ENCODE peak calls at places on chromosomes 1 and 21, in five cellular contexts. Z is GM23248, D is fibroblast of lung, K is endothelial cell of umbilical vein, M is hepatocyte. Y is an unnamed sample.

GRCh38 chr1:152108899-152109222 is 6.4 kb downstream of the TCHH start:
- DNase-seq in M (no peak), Z (peak), D (no peak), K (no peak), Y (no peak)

GRCh38 chr1:198725090-198725489 is 86.2 kb downstream of the PTPRC start:
- DNase-seq in M (no peak), D (no peak), Z (peak), K (no peak), Y (no peak)

GRCh38 chr1:163561570-163562295 is 240.0 kb downstream of the NUF2 start:
- DNase-seq in M (peak), D (peak), Z (peak), K (peak), Y (peak)

GRCh38 chr1:12851779-12852178 is 3.3 kb upstream of the HNRNPCL1 start:
- DNase-seq in K (no peak), D (no peak), M (no peak), Z (peak), Y (no peak)

GRCh38 chr21:43906585-43907370 is 41.8 kb downstream of the AGPAT3 start:
- DNase-seq in Z (no peak), D (no peak), M (no peak), K (no peak), Y (no peak)

GRCh38 chr1:230895452-230895851 is 27.1 kb upstream of the C1orf198 start:
- DNase-seq in K (no peak), D (no peak), M (no peak), Z (no peak), Y (no peak)

GRCh38 chr1:231171623-231172197 is 9.9 kb downstream of the TRIM67 start:
- DNase-seq in D (no peak), M (no peak), Z (no peak), K (no peak), Y (no peak)

GRCh38 chr1:166233750-166234366 is 67.1 kb upstream of the FAM78B start:
- DNase-seq in M (no peak), K (no peak), D (no peak), Z (no peak), Y (no peak)

GRCh38 chr1:155531624-155532023 is 31.0 kb downstream of the ASH1L start:
- DNase-seq in M (peak), K (no peak), Z (no peak), D (no peak), Y (no peak)

GRCh38 chr1:171226757-171227370 is 21.4 kb upstream of the FMO1 start:
- DNase-seq in Z (peak), K (peak), D (peak), M (peak), Y (peak)

GRCh38 chr1:174743654-174744561 is 255.8 kb upstream of the CACYBP start:
- DNase-seq in K (peak), Z (peak), M (peak), D (peak), Y (peak)

GRCh38 chr1:198157847-198158765 is 1.3 kb downstream of the NEK7 start:
- DNase-seq in Z (peak), M (peak), D (peak), K (peak), Y (peak)

GRCh38 chr1:169572184-169572583 is 14.1 kb downstream of the F5 start:
- DNase-seq in M (peak), D (peak), Z (peak), K (peak), Y (no peak)

GRCh38 chr21:46320331-46320801 is 3.3 kb downstream of the C21orf58 start:
- DNase-seq in D (no peak), K (peak), M (no peak), Z (no peak), Y (no peak)

GRCh38 chr21:46324390-46325072 is 575 bp downstream of the PCNT start:
- DNase-seq in M (peak), K (peak), D (peak), Z (peak), Y (peak)

GRCh38 chr21:46323227-46323709 is 402 bp downstream of the C21orf58 start:
- DNase-seq in K (no peak), D (peak), Z (peak), M (peak), Y (peak)

GRCh38 chr21:46323710-46324389 is at the start of the genes C21orf58 and PCNT:
- DNase-seq in D (peak), K (peak), Z (peak), M (peak), Y (peak)

DNA sequence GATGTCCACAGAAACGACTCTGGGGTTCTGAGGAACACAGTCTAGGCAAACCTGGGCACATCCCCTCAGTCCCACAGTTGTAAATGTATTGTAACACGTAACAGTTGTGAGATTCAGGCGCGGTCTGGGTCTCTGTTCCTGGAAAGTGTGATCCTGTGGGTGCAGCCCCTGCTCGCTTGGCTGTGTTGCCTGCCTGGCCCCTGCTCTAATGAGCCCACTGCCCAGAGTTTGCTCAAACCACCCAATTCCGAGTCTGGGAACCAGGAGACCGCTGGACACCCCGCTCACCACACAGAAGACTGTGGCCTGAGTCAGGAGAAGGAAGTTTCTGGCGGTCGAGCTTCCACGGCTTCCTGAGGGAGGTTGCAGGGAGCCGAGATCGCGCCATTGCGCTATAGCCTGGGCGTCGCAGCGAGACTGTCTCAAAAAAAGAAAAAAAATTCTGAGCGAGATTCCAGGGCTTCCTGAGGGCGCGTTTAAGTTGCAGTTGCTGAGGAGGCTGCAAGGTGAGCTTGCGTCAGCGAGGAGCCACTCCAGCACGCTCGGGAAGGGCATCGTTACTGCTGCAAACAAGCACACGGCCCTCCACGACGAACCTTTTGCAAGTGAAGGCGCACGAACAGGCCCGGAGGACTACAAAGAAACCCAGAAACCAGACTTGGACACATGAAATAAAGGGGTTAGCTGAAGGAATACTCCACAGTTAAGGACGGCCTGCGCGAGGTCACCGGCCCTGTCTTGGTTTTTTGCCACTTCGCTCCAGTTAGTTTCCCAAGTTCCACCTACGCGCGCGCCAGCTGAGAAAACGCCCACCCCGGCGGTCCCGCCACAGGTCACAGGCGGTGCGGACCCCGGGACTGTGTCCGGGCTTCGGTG is 1.1 kb downstream of the C21orf58 start:
- DNase-seq in M (peak), D (peak), K (peak), Z (peak), Y (peak)
- H2AFZ ChIP-seq in M (peak), D (peak), K (peak), Z (peak), Y (peak)

GRCh38 chr1:181134543-181135461 is 46.3 kb downstream of the IER5 start:
- DNase-seq in Z (peak), M (no peak), D (peak), K (peak), Y (peak)
- H3K4me2 ChIP-seq in Z (peak), M (peak), D (no peak), K (no peak), Y (peak)

GRCh38 chr1:205454903-205455335 is 926 bp downstream of the BLACAT1 start:
- DNase-seq in Z (no peak), K (no peak), M (no peak), D (no peak), Y (no peak)

GRCh38 chr1:205455581-205456382 is at the start of gene BLACAT1:
- DNase-seq in K (no peak), M (no peak), D (no peak), Z (no peak), Y (no peak)

GRCh38 chr1:205456383-205456867 is 580 bp upstream of the BLACAT1 start:
- DNase-seq in Z (no peak), D (no peak), K (no peak), M (no peak), Y (no peak)

GRCh38 chr1:205458777-205459566 is 3.1 kb upstream of the BLACAT1 start:
- DNase-seq in M (peak), Z (peak), D (peak), K (peak), Y (peak)

GRCh38 chr1:205456868-205457724 is 1.3 kb upstream of the BLACAT1 start:
- DNase-seq in Z (no peak), D (no peak), M (no peak), K (no peak), Y (no peak)
- TF ChIP-seq EZH2 in Z (no peak), D (no peak), M (peak), K (peak), Y (peak)

GRCh38 chr21:20169812-20170576 is 828.2 kb upstream of the NCAM2 start:
- DNase-seq in D (no peak), M (no peak), K (no peak), Z (no peak), Y (no peak)
- H2AFZ ChIP-seq in D (no peak), M (no peak), K (no peak), Z (no peak), Y (no peak)

DNA sequence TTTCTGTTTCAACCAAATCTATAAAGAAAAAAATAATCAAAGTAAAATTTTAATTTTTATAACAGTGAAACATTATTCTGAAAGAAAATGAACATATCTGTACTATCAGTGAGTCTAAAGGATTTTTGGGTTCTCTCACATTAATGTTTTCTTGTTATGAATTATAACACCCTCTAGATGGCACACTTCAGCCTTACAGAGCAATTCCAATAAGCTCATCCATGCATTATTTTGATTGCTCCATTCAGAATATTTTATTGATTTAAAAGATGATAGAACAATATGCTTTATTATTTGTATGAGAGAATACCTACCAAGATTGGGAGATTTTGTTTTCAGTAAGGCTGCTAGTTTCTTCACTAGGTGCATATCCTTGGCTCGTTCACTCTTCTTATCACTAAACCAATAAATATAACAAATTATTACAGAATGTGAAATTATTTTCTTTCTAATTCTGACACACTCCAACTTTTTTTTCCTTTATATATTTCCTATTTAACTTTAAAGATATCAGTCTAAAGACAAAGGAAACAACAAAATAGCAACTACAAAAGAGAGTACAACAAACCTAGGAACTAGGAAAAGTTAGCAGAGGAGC is 82.4 kb downstream of the RAB3GAP2 start:
- DNase-seq in M (peak), K (peak), D (peak), Z (peak), Y (peak)
- H3K4me2 ChIP-seq in M (no peak), K (no peak), D (no peak), Z (no peak), Y (no peak)

DNA sequence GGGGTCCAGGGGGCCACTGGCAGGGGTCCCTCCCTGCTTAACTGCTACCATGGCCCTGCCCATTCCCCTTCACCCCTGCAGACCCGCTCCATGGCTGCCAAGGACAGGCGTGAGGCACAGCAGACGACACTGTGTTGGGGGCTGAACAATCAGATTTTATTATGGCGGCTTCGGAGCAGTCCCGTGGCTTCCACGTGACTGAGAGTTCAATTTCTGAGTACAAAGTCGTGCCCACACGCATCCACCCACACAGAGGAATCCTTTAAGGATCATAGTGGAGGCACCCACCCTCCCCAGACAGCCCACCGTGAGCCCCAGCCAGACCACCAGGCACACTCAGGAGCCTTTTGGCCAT is 1.5 kb downstream of the HES5 start:
- DNase-seq in M (no peak), K (no peak), Z (no peak), D (no peak), Y (no peak)
- TF ChIP-seq EZH2 in M (no peak), K (no peak), Z (no peak), D (no peak), Y (no peak)

GRCh38 chr1:32900956-32901822 is at the start of gene TMEM54:
- DNase-seq in Z (peak), M (peak), K (no peak), D (peak), Y (no peak)
- H2AFZ ChIP-seq in Z (peak), M (peak), K (peak), D (peak), Y (peak)

GRCh38 chr1:44881011-44881632 is 38.1 kb upstream of the PTCH2 start:
- DNase-seq in K (no peak), M (no peak), D (peak), Z (peak), Y (no peak)
- H3K4me2 ChIP-seq in K (no peak), M (no peak), D (no peak), Z (no peak), Y (no peak)

GRCh38 chr1:200035956-200036615 is 8.6 kb downstream of the NR5A2 start:
- DNase-seq in D (no peak), M (peak), Z (no peak), K (no peak), Y (no peak)

GRCh38 chr1:200033511-200034261 is 6.2 kb downstream of the NR5A2 start:
- DNase-seq in D (no peak), Z (no peak), K (no peak), M (peak), Y (no peak)

GRCh38 chr1:200035397-200035955 is 8.0 kb downstream of the NR5A2 start:
- DNase-seq in Z (peak), M (no peak), D (no peak), K (no peak), Y (no peak)

GRCh38 chr1:200034262-200034557 is 6.7 kb downstream of the NR5A2 start:
- DNase-seq in Z (no peak), M (no peak), K (no peak), D (no peak), Y (no peak)

DNA sequence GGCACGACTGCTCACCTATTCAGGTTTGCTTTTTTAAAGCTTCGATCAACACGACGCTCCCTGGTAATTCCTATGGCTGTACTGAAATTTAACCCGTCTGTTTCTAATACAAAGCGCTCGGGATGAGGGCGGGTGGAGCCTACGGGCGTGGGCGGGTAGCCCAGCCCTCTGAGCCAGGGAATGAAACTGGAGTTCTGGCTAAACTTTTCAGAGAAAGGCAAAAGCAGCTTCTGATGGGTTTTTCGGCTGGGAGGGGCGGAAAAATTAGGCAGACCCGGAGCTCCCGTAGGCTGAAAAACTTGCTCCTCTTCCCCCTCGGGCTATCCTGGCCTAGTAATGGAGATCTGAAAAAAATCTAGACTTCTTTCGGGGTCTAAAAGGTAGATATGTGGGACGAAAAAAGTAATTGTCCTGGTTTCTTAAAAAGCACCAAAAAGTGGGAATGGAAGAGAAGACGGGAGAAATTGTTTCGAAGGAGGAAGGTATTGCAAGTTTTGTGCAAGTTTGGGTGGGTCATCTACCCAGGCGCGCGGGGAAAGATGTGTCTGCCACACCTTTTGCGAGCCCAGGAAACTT is 7.4 kb downstream of the NR5A2 start:
- DNase-seq in Z (peak), D (peak), K (peak), M (peak), Y (no peak)
- TF ChIP-seq EZH2 in Z (peak), D (no peak), K (no peak), M (peak), Y (no peak)

GRCh38 chr1:29597861-29598260 is 361.5 kb downstream of the PTPRU start:
- DNase-seq in K (no peak), M (no peak), Z (no peak), D (no peak), Y (no peak)
- H2AFZ ChIP-seq in K (no peak), M (no peak), Z (no peak), D (no peak), Y (no peak)

Y was measured in MM.1S.